ENCODE peak calls at places on chromosomes 4 and X, in ten cellular contexts. O is AG08395; H is progenitor cell of endocrine pancreas; N is AG08396; E is HTR-8/SVneo; X is BE2C; U is stomach; V is Peyer's patch; A is stimulated activated CD4-positive, alpha-beta T cell treated with anti-CD3 and anti-CD28 coated beads, Interleukin-1b, Interleukin-23, amount 100 ng/mL, for 48 hours; F is iPS-NIHi11. T is an unnamed sample.

GRCh38 chrX:11212741-11213140 is 80.5 kb upstream of the AMELX start:
- DNase-seq in E (no peak), O (no peak), X (no peak), U (no peak), H (no peak), A (no peak), N (no peak), F (peak; percentile 29), V (no peak), T (no peak)

GRCh38 chr4:111802191-111802590 is 343.1 kb upstream of the FAM241A start:
- DNase-seq in E (no peak), H (no peak), X (no peak), V (no peak), A (no peak), U (no peak), N (no peak), F (no peak), O (peak; percentile 25), T (no peak)

GRCh38 chrX:69627744-69628143 is 11.8 kb downstream of the EDA start:
- DNase-seq in F (no peak), U (no peak), H (no peak), V (no peak), O (no peak), N (no peak), A (peak; percentile 1), X (no peak), E (no peak), T (no peak)

GRCh38 chrX:131704136-131704695 is 160.3 kb downstream of the OR13H1 start:
- DNase-seq in V (peak; percentile 97), F (no peak), X (no peak), N (peak; percentile 49), U (peak; percentile 91), H (no peak), E (peak; percentile 10), O (peak; percentile 61), A (no peak), T (no peak)

GRCh38 chrX:120244735-120245498 is 5.7 kb upstream of the ZBTB33 start:
- DNase-seq in U (peak; percentile 77), O (peak; percentile 53), F (peak; percentile 63), X (peak; percentile 62), V (peak; percentile 80), E (peak; percentile 9), H (peak; percentile 19), A (peak; percentile 59), N (peak; percentile 52), T (peak; percentile 69)

GRCh38 chr4:109383823-109384222 is 49.8 kb upstream of the SEC24B start:
- DNase-seq in U (no peak), E (no peak), A (no peak), X (no peak), O (no peak), N (no peak), V (no peak), F (no peak), H (no peak), T (no peak)

GRCh38 chr4:20612313-20612712 is 87.9 kb upstream of the PACRGL start:
- DNase-seq in U (no peak), N (no peak), O (no peak), F (no peak), V (no peak), A (no peak), H (no peak), X (no peak), E (no peak), T (no peak)

GRCh38 chrX:119755981-119756533 is 2.3 kb upstream of the SOWAHD start:
- DNase-seq in V (peak; percentile 84), F (no peak), N (no peak), U (peak; percentile 29), X (no peak), A (peak; percentile 53), E (no peak), O (no peak), H (no peak), T (no peak)

GRCh38 chrX:108494416-108495095 is 54.9 kb downstream of the COL4A5 start:
- DNase-seq in O (no peak), E (no peak), N (no peak), H (no peak), X (no peak), F (no peak), V (no peak), A (no peak), U (no peak), T (no peak)

GRCh38 chr4:142350886-142351285 is 495.2 kb downstream of the INPP4B start:
- DNase-seq in X (no peak), E (no peak), H (no peak), N (peak; percentile 12), O (no peak), F (no peak), U (no peak), A (no peak), V (no peak), T (no peak)

GRCh38 chr4:107619065-107619464 is 101.0 kb downstream of the PAPSS1 start:
- DNase-seq in A (no peak), O (peak; percentile 87), H (no peak), X (no peak), V (no peak), N (peak; percentile 67), U (no peak), E (peak; percentile 7), F (no peak), T (no peak)

GRCh38 chr4:143348233-143349077 is 11.8 kb downstream of the GAB1 start:
- DNase-seq in H (no peak), O (no peak), F (no peak), E (no peak), U (no peak), A (no peak), V (no peak), N (no peak), X (no peak), T (no peak)

GRCh38 chrX:39899876-39900787 is 197.6 kb downstream of the BCOR start:
- DNase-seq in A (no peak), U (no peak), H (no peak), O (peak; percentile 27), V (no peak), E (no peak), F (no peak), X (no peak), N (no peak), T (no peak)

GRCh38 chr4:174349156-174349555 is 65.4 kb downstream of the CEP44 start:
- DNase-seq in E (no peak), H (no peak), V (no peak), N (no peak), X (no peak), A (no peak), U (no peak), O (no peak), F (peak; percentile 17), T (no peak)

GRCh38 chr4:187780070-187780469 is 215.5 kb upstream of the ZFP42 start:
- DNase-seq in V (no peak), F (no peak), N (no peak), X (no peak), A (no peak), O (no peak), U (no peak), H (no peak), E (no peak), T (no peak)

GRCh38 chr4:16001484-16001858 is 38.5 kb upstream of the FGFBP2 start:
- DNase-seq in A (peak; percentile 59), H (peak; percentile 23), N (peak; percentile 82), V (peak; percentile 58), E (peak; percentile 72), F (peak; percentile 90), O (peak; percentile 85), X (peak; percentile 70), U (peak; percentile 48), T (no peak)

GRCh38 chr4:10198365-10198764 is 81.8 kb upstream of the WDR1 start:
- DNase-seq in A (no peak), X (no peak), F (peak; percentile 45), V (no peak), N (peak; percentile 0), H (no peak), O (peak; percentile 0), E (no peak), U (no peak), T (no peak)

GRCh38 chr4:6250235-6250983 is 19.2 kb upstream of the WFS1 start:
- DNase-seq in N (peak; percentile 77), E (peak; percentile 72), A (no peak), F (peak; percentile 76), H (no peak), O (peak; percentile 80), X (no peak), U (no peak), V (no peak), T (no peak)

GRCh38 chr4:10143171-10143570 is 26.6 kb upstream of the WDR1 start:
- DNase-seq in A (no peak), E (no peak), X (no peak), N (no peak), O (no peak), V (no peak), U (no peak), H (no peak), F (no peak), T (no peak)

GRCh38 chr4:47642985-47643745 is 158.1 kb downstream of the ATP10D start:
- DNase-seq in E (no peak), H (no peak), V (no peak), A (no peak), F (no peak), O (peak; percentile 54), X (no peak), U (no peak), N (peak; percentile 10), T (no peak)

GRCh38 chr4:185665655-185666054 is 130.3 kb upstream of the PDLIM3 start:
- DNase-seq in E (no peak), N (no peak), A (no peak), O (no peak), V (no peak), H (no peak), U (no peak), F (no peak), X (no peak), T (no peak)

GRCh38 chr4:139951051-139951450 is 202.9 kb downstream of the MAML3 start:
- DNase-seq in N (no peak), F (no peak), A (peak; percentile 35), V (no peak), X (no peak), E (no peak), H (no peak), U (no peak), O (peak; percentile 55), T (no peak)

GRCh38 chrX:13469963-13470679 is 99.3 kb upstream of the EGFL6 start:
- DNase-seq in U (no peak), O (peak; percentile 67), N (peak; percentile 25), X (no peak), A (no peak), F (no peak), E (no peak), V (no peak), H (no peak), T (no peak)

GRCh38 chr4:158810487-158811215 is 41.8 kb downstream of the FNIP2 start:
- DNase-seq in U (peak; percentile 58), V (peak; percentile 74), F (no peak), E (peak; percentile 70), O (peak; percentile 94), N (peak; percentile 77), A (no peak), H (no peak), X (no peak), T (no peak)

GRCh38 chr4:120923201-120923522 is 636 bp upstream of the PRDM5 start:
- DNase-seq in X (no peak), N (no peak), A (no peak), O (no peak), E (no peak), U (no peak), V (no peak), H (no peak), F (no peak), T (no peak)